ENCODE peak calls at places on chromosomes 6 and 20, in six cellular contexts. One of them, this sample, is unnamed.
A peak's percentile ranks its signal among the peaks of the same experiment; 100 is the strongest.

GRCh38 chr20:61531553-61532345 is 279.7 kb downstream of the CDH4 start:
- DNase-seq in SK-N-SH: no peak
- DNase-seq in HCT116: no peak
- DNase-seq in GM12878: no peak
- DNase-seq in K562: no peak
- DNase-seq in HepG2: no peak
- DNase-seq in this sample: no peak

GRCh38 chr6:46914279-46914810 is 7.4 kb downstream of the ADGRF5 start:
- DNase-seq in HepG2: no peak
- DNase-seq in SK-N-SH: no peak
- DNase-seq in HCT116: no peak
- DNase-seq in GM12878: no peak
- DNase-seq in K562: no peak
- DNase-seq in this sample: no peak

GRCh38 chr6:3026811-3027626 is 27.3 kb downstream of the NQO2 start:
- DNase-seq in SK-N-SH: no peak
- DNase-seq in HepG2: no peak
- DNase-seq in GM12878: peak; percentile 63
- DNase-seq in K562: peak; percentile 68
- DNase-seq in HCT116: no peak
- DNase-seq in this sample: no peak

GRCh38 chr20:4111440-4112411 is 96.4 kb upstream of the RNF24 start:
- DNase-seq in HCT116: no peak
- DNase-seq in K562: no peak
- DNase-seq in HepG2: no peak
- DNase-seq in GM12878: no peak
- DNase-seq in SK-N-SH: no peak
- DNase-seq in this sample: no peak

GRCh38 chr6:44657201-44657824 is 269.8 kb downstream of the CDC5L start:
- DNase-seq in HepG2: no peak
- DNase-seq in K562: no peak
- DNase-seq in HCT116: no peak
- DNase-seq in GM12878: no peak
- DNase-seq in SK-N-SH: no peak
- DNase-seq in this sample: no peak

GRCh38 chr20:21099653-21100589 is 6.2 kb downstream of the LINC00237 start:
- DNase-seq in SK-N-SH: peak; percentile 59
- DNase-seq in K562: peak; percentile 17
- DNase-seq in HCT116: no peak
- DNase-seq in HepG2: no peak
- DNase-seq in GM12878: no peak
- DNase-seq in this sample: no peak

GRCh38 chr6:116106146-116106545 is 5.5 kb downstream of the NT5DC1 start:
- DNase-seq in K562: no peak
- DNase-seq in HepG2: no peak
- DNase-seq in HCT116: no peak
- DNase-seq in GM12878: no peak
- DNase-seq in SK-N-SH: no peak
- DNase-seq in this sample: no peak

GRCh38 chr20:56517211-56517610 is 7.3 kb upstream of the FAM209A start:
- DNase-seq in K562: no peak
- DNase-seq in HepG2: no peak
- DNase-seq in HCT116: no peak
- DNase-seq in GM12878: no peak
- DNase-seq in SK-N-SH: no peak
- DNase-seq in this sample: no peak

GRCh38 chr20:10654630-10655029 is 19.2 kb downstream of the JAG1 start:
- DNase-seq in HepG2: no peak
- DNase-seq in K562: no peak
- DNase-seq in GM12878: peak; percentile 79
- DNase-seq in SK-N-SH: peak; percentile 69
- DNase-seq in HCT116: no peak
- DNase-seq in this sample: no peak

GRCh38 chr6:62371840-62372239 is 85.8 kb upstream of the KHDRBS2 start:
- DNase-seq in GM12878: no peak
- DNase-seq in K562: no peak
- DNase-seq in HepG2: no peak
- DNase-seq in SK-N-SH: no peak
- DNase-seq in HCT116: no peak
- DNase-seq in this sample: no peak

GRCh38 chr20:44810391-44811149 is at the start of gene RIMS4:
- DNase-seq in HepG2: no peak
- DNase-seq in K562: no peak
- DNase-seq in GM12878: no peak
- DNase-seq in SK-N-SH: peak; percentile 94
- DNase-seq in HCT116: no peak
- DNase-seq in this sample: peak; percentile 86

GRCh38 chr20:64110411-64111068 is 3.2 kb upstream of the NPBWR2 start:
- DNase-seq in K562: no peak
- DNase-seq in HCT116: no peak
- DNase-seq in GM12878: no peak
- DNase-seq in SK-N-SH: peak; percentile 33
- DNase-seq in HepG2: no peak
- DNase-seq in this sample: no peak

GRCh38 chr6:133594551-133594950 is 294.4 kb upstream of the TCF21 start:
- DNase-seq in HCT116: no peak
- DNase-seq in GM12878: no peak
- DNase-seq in SK-N-SH: no peak
- DNase-seq in HepG2: no peak
- DNase-seq in K562: no peak
- DNase-seq in this sample: no peak

DNA sequence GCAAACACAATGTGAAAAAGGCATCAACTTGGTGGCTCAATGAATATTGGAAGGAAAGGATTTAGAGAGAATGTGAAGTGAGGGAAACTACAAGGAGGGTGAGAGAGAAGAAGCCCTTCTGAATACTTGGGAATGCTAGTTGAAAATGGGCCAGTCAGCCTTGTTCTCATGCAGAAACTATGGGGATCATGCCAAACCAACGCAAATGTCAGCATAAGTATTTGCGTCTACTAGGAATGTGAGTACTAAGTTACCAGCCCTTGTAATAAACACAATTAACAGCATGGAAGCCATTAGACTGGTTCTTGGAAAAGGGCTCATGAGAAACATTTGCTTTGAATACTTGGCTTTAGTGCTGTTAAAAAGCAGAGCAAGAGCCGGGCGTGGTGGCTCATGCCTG is 54.9 kb upstream of the AIG1 start:
- DNase-seq in HCT116: no peak
- DNase-seq in GM12878: no peak
- DNase-seq in HepG2: no peak
- DNase-seq in K562: no peak
- DNase-seq in SK-N-SH: no peak
- DNase-seq in this sample: no peak
- TF ChIP-seq JUND in HCT116: no peak
- TF ChIP-seq JUND in GM12878: no peak
- TF ChIP-seq JUND in HepG2: no peak
- TF ChIP-seq JUND in K562: no peak
- TF ChIP-seq JUND in SK-N-SH: no peak
- TF ChIP-seq JUND in this sample: no peak

GRCh38 chr6:35411066-35411465 is 41.1 kb upstream of the FANCE start:
- DNase-seq in K562: no peak
- DNase-seq in SK-N-SH: no peak
- DNase-seq in HCT116: no peak
- DNase-seq in GM12878: no peak
- DNase-seq in HepG2: no peak
- DNase-seq in this sample: no peak

GRCh38 chr6:35407086-35407485 is 45.1 kb upstream of the FANCE start:
- DNase-seq in GM12878: no peak
- DNase-seq in HepG2: no peak
- DNase-seq in K562: no peak
- DNase-seq in SK-N-SH: no peak
- DNase-seq in HCT116: no peak
- DNase-seq in this sample: no peak

GRCh38 chr6:35412102-35412501 is 40.0 kb upstream of the FANCE start:
- DNase-seq in HepG2: no peak
- DNase-seq in HCT116: no peak
- DNase-seq in K562: no peak
- DNase-seq in GM12878: no peak
- DNase-seq in SK-N-SH: no peak
- DNase-seq in this sample: no peak

GRCh38 chr6:35406666-35407065 is 45.5 kb upstream of the FANCE start:
- DNase-seq in HepG2: no peak
- DNase-seq in SK-N-SH: no peak
- DNase-seq in K562: no peak
- DNase-seq in GM12878: no peak
- DNase-seq in HCT116: no peak
- DNase-seq in this sample: no peak

DNA sequence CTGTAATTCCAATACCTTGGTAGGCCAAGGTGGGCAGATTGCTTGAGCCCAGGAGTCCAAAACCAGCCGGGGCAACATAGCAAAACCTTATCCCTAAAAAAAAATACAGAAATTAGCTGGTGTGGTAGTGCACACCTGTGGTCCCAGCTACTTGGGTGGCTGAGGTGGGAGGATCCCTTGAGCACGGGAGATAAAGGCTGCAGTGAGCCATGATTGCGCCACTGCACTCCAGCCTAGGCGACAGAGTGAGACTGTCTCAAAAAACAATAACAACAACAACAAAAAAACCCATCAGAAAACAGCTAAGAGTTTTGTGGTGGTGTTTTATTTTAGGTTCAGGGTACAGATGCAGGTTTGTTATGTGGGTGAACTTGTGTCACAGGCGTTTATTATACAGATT is 42.9 kb upstream of the FANCE start:
- DNase-seq in HepG2: no peak
- DNase-seq in K562: no peak
- DNase-seq in HCT116: no peak
- DNase-seq in GM12878: no peak
- DNase-seq in SK-N-SH: no peak
- DNase-seq in this sample: no peak
- TF ChIP-seq JUND in HepG2: no peak
- TF ChIP-seq JUND in K562: no peak
- TF ChIP-seq JUND in HCT116: no peak
- TF ChIP-seq JUND in GM12878: no peak
- TF ChIP-seq JUND in SK-N-SH: no peak
- TF ChIP-seq JUND in this sample: no peak

DNA sequence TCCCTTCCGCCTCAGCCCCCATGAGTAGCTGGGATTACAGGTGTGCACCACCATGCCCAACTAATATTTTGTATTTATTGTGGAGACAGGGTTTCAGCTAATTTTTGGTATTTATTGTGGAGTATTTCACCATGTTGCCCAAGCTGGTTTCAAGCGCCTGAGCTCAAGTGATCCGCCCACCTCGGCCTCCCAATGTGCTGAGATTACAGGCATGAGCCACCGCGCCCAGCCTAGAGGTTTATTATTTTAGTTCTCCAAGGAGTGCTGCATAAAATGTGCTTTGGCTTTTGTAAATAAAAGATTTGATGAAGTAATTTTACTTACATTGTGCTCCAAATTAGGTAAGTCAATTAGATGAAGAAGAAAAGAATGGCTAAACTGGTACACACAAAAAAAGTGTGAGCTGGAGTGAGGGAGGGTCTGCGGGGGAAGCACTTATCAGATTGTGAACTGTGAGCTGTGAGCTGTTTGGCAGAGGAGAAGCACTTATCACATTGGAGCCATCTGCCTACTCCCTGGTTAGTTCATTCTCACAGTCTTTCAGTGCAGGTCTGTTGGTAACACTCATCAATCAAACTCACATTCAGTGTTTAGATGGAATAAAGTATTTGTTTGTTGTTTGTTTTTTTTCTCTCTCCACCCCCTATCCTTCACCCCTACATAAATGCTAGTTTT is 398.0 kb downstream of the EPHA7 start:
- DNase-seq in SK-N-SH: no peak
- DNase-seq in GM12878: no peak
- DNase-seq in HepG2: no peak
- DNase-seq in HCT116: no peak
- DNase-seq in K562: no peak
- DNase-seq in this sample: no peak
- TF ChIP-seq JUND in SK-N-SH: no peak
- TF ChIP-seq JUND in GM12878: no peak
- TF ChIP-seq JUND in HepG2: no peak
- TF ChIP-seq JUND in HCT116: no peak
- TF ChIP-seq JUND in K562: no peak
- TF ChIP-seq JUND in this sample: no peak

GRCh38 chr20:31966991-31967655 is 828 bp upstream of the XKR7 start:
- DNase-seq in K562: no peak
- DNase-seq in SK-N-SH: peak; percentile 52
- DNase-seq in HCT116: no peak
- DNase-seq in GM12878: no peak
- DNase-seq in HepG2: no peak
- DNase-seq in this sample: no peak
- TF ChIP-seq JUND in K562: no peak
- TF ChIP-seq JUND in SK-N-SH: no peak
- TF ChIP-seq JUND in HCT116: no peak
- TF ChIP-seq JUND in GM12878: no peak
- TF ChIP-seq JUND in HepG2: no peak
- TF ChIP-seq JUND in this sample: no peak

GRCh38 chr6:109962271-109962670 is 15.8 kb upstream of the GPR6 start:
- DNase-seq in SK-N-SH: no peak
- DNase-seq in GM12878: no peak
- DNase-seq in HepG2: no peak
- DNase-seq in K562: no peak
- DNase-seq in HCT116: peak; percentile 33
- DNase-seq in this sample: no peak

GRCh38 chr6:109964949-109965348 is 13.2 kb upstream of the GPR6 start:
- DNase-seq in K562: no peak
- DNase-seq in GM12878: no peak
- DNase-seq in HepG2: no peak
- DNase-seq in HCT116: no peak
- DNase-seq in SK-N-SH: no peak
- DNase-seq in this sample: no peak

GRCh38 chr6:109963598-109964170 is 14.4 kb upstream of the GPR6 start:
- DNase-seq in K562: no peak
- DNase-seq in HCT116: peak; percentile 18
- DNase-seq in HepG2: no peak
- DNase-seq in GM12878: no peak
- DNase-seq in SK-N-SH: no peak
- DNase-seq in this sample: no peak

GRCh38 chr6:109958626-109959025 is 19.5 kb upstream of the GPR6 start:
- DNase-seq in HepG2: no peak
- DNase-seq in SK-N-SH: no peak
- DNase-seq in K562: no peak
- DNase-seq in GM12878: no peak
- DNase-seq in HCT116: no peak
- DNase-seq in this sample: no peak

GRCh38 chr6:109961666-109962065 is 16.4 kb upstream of the GPR6 start:
- DNase-seq in HCT116: peak; percentile 76
- DNase-seq in K562: no peak
- DNase-seq in SK-N-SH: no peak
- DNase-seq in HepG2: no peak
- DNase-seq in GM12878: no peak
- DNase-seq in this sample: no peak
- TF ChIP-seq JUND in HCT116: peak; percentile 64
- TF ChIP-seq JUND in K562: no peak
- TF ChIP-seq JUND in SK-N-SH: no peak
- TF ChIP-seq JUND in HepG2: no peak
- TF ChIP-seq JUND in GM12878: no peak
- TF ChIP-seq JUND in this sample: no peak

DNA sequence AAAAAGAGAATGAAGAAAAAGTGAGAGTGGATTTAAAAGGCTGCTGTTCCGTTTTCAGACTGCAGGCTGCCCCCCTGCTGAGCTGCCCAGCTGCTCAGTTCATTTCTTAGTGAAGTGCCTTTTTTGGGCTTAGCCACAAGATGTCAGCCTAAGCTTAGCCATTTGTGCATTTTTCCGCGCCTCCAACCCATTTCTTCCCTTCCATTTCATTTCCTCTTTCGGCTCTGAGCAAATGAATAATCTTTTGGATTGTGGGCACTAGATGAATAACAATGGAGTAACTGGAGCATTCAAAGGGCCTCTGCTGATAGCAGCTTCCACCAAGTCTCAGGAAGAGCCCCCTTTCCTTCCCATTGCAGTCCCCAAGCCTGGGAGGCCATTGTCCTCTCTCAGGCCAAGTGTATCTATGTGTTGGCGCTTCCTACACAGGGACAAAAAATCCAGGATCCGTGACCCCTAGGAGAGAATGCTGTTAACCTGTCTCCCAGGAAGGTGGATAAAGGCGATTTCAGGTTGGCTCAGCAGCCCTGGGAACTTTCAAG is 83.5 kb upstream of the SPTLC3 start:
- DNase-seq in K562: peak; percentile 7
- DNase-seq in SK-N-SH: peak; percentile 66
- DNase-seq in HepG2: peak; percentile 89
- DNase-seq in GM12878: peak; percentile 13
- DNase-seq in HCT116: peak; percentile 19
- DNase-seq in this sample: peak; percentile 73
- TF ChIP-seq JUND in K562: no peak
- TF ChIP-seq JUND in SK-N-SH: no peak
- TF ChIP-seq JUND in HepG2: peak; percentile 62
- TF ChIP-seq JUND in GM12878: no peak
- TF ChIP-seq JUND in HCT116: no peak
- TF ChIP-seq JUND in this sample: no peak